ENCODE peak calls at places on chromosomes 5 and 9, in eight cellular contexts. H, U, W, D, P, X, I and V are unnamed samples.

GRCh38 chr5:168002116-168002515 is 289.3 kb upstream of the WWC1 start:
- DNase-seq in U (no peak), W (no peak), X (no peak), H (no peak), D (no peak), P (no peak), I (no peak), V (no peak)

GRCh38 chr5:71587709-71588532 is 781 bp downstream of the MCCC2 start:
- DNase-seq in P (no peak), I (no peak), H (no peak), D (peak), X (no peak), U (no peak), W (no peak), V (no peak)

GRCh38 chr5:72656756-72657513 is 149.7 kb upstream of the ZNF366 start:
- DNase-seq in U (no peak), D (no peak), X (no peak), H (no peak), W (no peak), P (no peak), I (no peak), V (no peak)

GRCh38 chr9:128251701-128252100 is 24.1 kb downstream of the GOLGA2 start:
- DNase-seq in U (no peak), H (no peak), W (no peak), D (no peak), P (no peak), X (peak), I (no peak), V (peak)

GRCh38 chr9:3179716-3180115 is 335.8 kb upstream of the PUM3 start:
- DNase-seq in U (no peak), H (no peak), P (no peak), W (no peak), X (no peak), D (no peak), I (no peak), V (no peak)

GRCh38 chr9:91824151-91824550 is 125.9 kb downstream of the ROR2 start:
- DNase-seq in U (no peak), D (no peak), P (no peak), X (no peak), W (no peak), I (no peak), H (no peak), V (no peak)

GRCh38 chr5:14556015-14556414 is 25.6 kb upstream of the OTULINL start:
- DNase-seq in X (no peak), D (no peak), W (no peak), I (no peak), U (no peak), H (no peak), P (no peak), V (no peak)

GRCh38 chr5:172642926-172643325 is 1.9 kb downstream of the NEURL1B start:
- DNase-seq in I (no peak), W (no peak), X (no peak), P (no peak), D (no peak), U (no peak), H (no peak), V (no peak)

GRCh38 chr9:104905931-104906330 is 22.0 kb downstream of the ABCA1 start:
- DNase-seq in I (no peak), X (peak), H (no peak), W (no peak), D (no peak), U (no peak), P (no peak), V (no peak)

GRCh38 chr9:136943291-136944093 is 1.0 kb downstream of the FBXW5 start:
- DNase-seq in D (peak), U (no peak), W (no peak), I (no peak), H (no peak), X (peak), P (no peak), V (no peak)

GRCh38 chr9:76643399-76644117 is 120.7 kb upstream of the PCA3 start:
- DNase-seq in W (no peak), U (no peak), P (no peak), I (no peak), D (no peak), X (no peak), H (no peak), V (peak)

GRCh38 chr9:126498331-126498730 is 115.4 kb upstream of the LMX1B start:
- DNase-seq in X (no peak), W (no peak), H (no peak), P (no peak), I (no peak), U (no peak), D (no peak), V (no peak)

GRCh38 chr5:84028093-84028492 is 307.4 kb upstream of the HAPLN1 start:
- DNase-seq in P (no peak), D (no peak), X (peak), W (no peak), I (no peak), U (no peak), H (no peak), V (peak)

GRCh38 chr9:114936566-114936965 is 6.2 kb upstream of the TNFSF8 start:
- DNase-seq in W (no peak), X (no peak), U (no peak), P (no peak), D (no peak), H (no peak), I (no peak), V (no peak)

GRCh38 chr9:5698004-5698403 is 69.1 kb downstream of the RIC1 start:
- DNase-seq in P (no peak), U (no peak), X (no peak), H (no peak), I (no peak), W (no peak), D (no peak), V (no peak)

GRCh38 chr9:135300346-135301141 is 179.0 kb upstream of the PPP1R26 start:
- DNase-seq in W (no peak), X (no peak), U (no peak), H (no peak), D (peak), I (no peak), P (peak), V (no peak)

GRCh38 chr5:35821513-35821912 is 35.2 kb upstream of the IL7R start:
- DNase-seq in D (no peak), H (no peak), U (no peak), I (no peak), X (no peak), W (no peak), P (no peak), V (no peak)

GRCh38 chr9:74275872-74276508 is 221.1 kb upstream of the RORB start:
- DNase-seq in D (no peak), P (no peak), H (no peak), X (no peak), W (no peak), U (no peak), I (no peak), V (no peak)

GRCh38 chr5:44233691-44234090 is 155.5 kb downstream of the FGF10 start:
- DNase-seq in I (no peak), P (no peak), H (no peak), X (no peak), D (no peak), U (no peak), W (no peak), V (no peak)

GRCh38 chr5:127912411-127912810 is 171.2 kb upstream of the SLC12A2 start:
- DNase-seq in D (no peak), U (no peak), P (no peak), W (no peak), H (no peak), X (no peak), I (no peak), V (no peak)

GRCh38 chr5:88979717-88980116 is 96.7 kb upstream of the MEF2C start:
- DNase-seq in W (no peak), P (no peak), I (no peak), D (no peak), H (no peak), X (no peak), U (no peak), V (no peak)

GRCh38 chr5:126454081-126454480 is 30.9 kb downstream of the GRAMD2B start:
- DNase-seq in W (no peak), X (no peak), D (no peak), I (no peak), H (no peak), P (no peak), U (peak), V (no peak)

GRCh38 chr9:79764377-79764776 is 192.6 kb downstream of the TLE4 start:
- DNase-seq in U (no peak), H (no peak), P (no peak), W (no peak), X (no peak), D (no peak), I (no peak), V (no peak)

GRCh38 chr5:42950466-42951168 is 89.5 kb downstream of the ANXA2R start:
- DNase-seq in H (no peak), X (peak), P (no peak), I (no peak), D (peak), W (peak), U (peak), V (peak)

GRCh38 chr9:24464321-24464951 is 81.3 kb downstream of the IZUMO3 start:
- DNase-seq in W (no peak), H (no peak), P (no peak), I (no peak), U (no peak), X (peak), D (no peak), V (peak)

GRCh38 chr5:109354761-109355160 is 55.0 kb downstream of the PJA2 start:
- DNase-seq in H (no peak), U (no peak), W (no peak), I (no peak), D (no peak), X (peak), P (no peak), V (no peak)

GRCh38 chr5:35753500-35753899 is 103.2 kb upstream of the IL7R start:
- DNase-seq in H (no peak), P (no peak), D (no peak), I (no peak), U (no peak), X (no peak), W (no peak), V (no peak)

GRCh38 chr9:121619989-121620673 is 31.3 kb upstream of the DAB2IP start:
- DNase-seq in X (peak), H (no peak), I (no peak), W (no peak), D (no peak), P (no peak), U (no peak), V (peak)

GRCh38 chr5:133706732-133707430 is 94.5 kb upstream of the FSTL4 start:
- DNase-seq in I (no peak), H (no peak), U (no peak), X (no peak), W (no peak), D (no peak), P (peak), V (no peak)

GRCh38 chr9:83544002-83544698 is 5.9 kb upstream of the FRMD3 start:
- DNase-seq in X (peak), W (no peak), P (no peak), D (no peak), U (peak), I (peak), H (no peak), V (peak)

GRCh38 chr5:130720355-130720754 is 444.7 kb downstream of the HINT1 start:
- DNase-seq in D (no peak), U (no peak), I (peak), W (no peak), X (peak), H (peak), P (no peak), V (peak)

GRCh38 chr5:17184596-17184995 is 32.8 kb upstream of the BASP1 start:
- DNase-seq in P (no peak), W (no peak), X (no peak), I (no peak), D (no peak), H (no peak), U (no peak), V (no peak)

GRCh38 chr5:119393201-119393691 is 37.4 kb downstream of the TNFAIP8 start:
- DNase-seq in X (no peak), P (no peak), D (no peak), U (no peak), I (no peak), W (no peak), H (no peak), V (no peak)

GRCh38 chr5:67353500-67353931 is 156.9 kb upstream of the CD180 start:
- DNase-seq in U (no peak), I (peak), H (no peak), W (no peak), P (no peak), X (no peak), D (no peak), V (no peak)

GRCh38 chr5:180494510-180495181 is 467 bp downstream of the CNOT6 start:
- DNase-seq in H (no peak), U (peak), P (no peak), W (peak), X (peak), D (peak), I (no peak), V (peak)

GRCh38 chr5:99000878-99001277 is 72.1 kb upstream of the CHD1 start:
- DNase-seq in P (no peak), W (no peak), X (peak), U (no peak), D (no peak), H (no peak), I (no peak), V (peak)

GRCh38 chr9:131324736-131325679 is 35.5 kb downstream of the PLPP7 start:
- DNase-seq in X (no peak), H (no peak), P (no peak), W (no peak), U (no peak), I (no peak), D (no peak), V (no peak)